ENCODE peak calls at places on chromosomes 3 and 15, in six cellular contexts. F, R, G, A, P and Q are unnamed samples.

GRCh38 chr3:12076021-12076420 is 71.8 kb downstream of the SYN2 start:
- DNase-seq in P (no peak), F (no peak), A (no peak), G (no peak), R (no peak), Q (no peak)

GRCh38 chr15:41513282-41514227 is at the start of gene LTK:
- DNase-seq in F (no peak), G (no peak), A (no peak), R (no peak), P (peak), Q (no peak)

GRCh38 chr3:131036200-131036816 is 9.6 kb downstream of the NEK11 start:
- DNase-seq in G (no peak), A (no peak), F (no peak), R (no peak), P (no peak), Q (no peak)

GRCh38 chr15:59443341-59444081 is 5.5 kb downstream of the FAM81A start:
- DNase-seq in R (no peak), F (no peak), P (no peak), G (no peak), A (no peak), Q (no peak)

GRCh38 chr3:13705702-13706280 is 156.9 kb downstream of the FBLN2 start:
- DNase-seq in A (no peak), R (no peak), G (no peak), F (no peak), P (no peak), Q (no peak)

GRCh38 chr3:182911782-182912111 is 68.6 kb downstream of the DCUN1D1 start:
- DNase-seq in F (no peak), P (no peak), G (no peak), R (no peak), A (no peak), Q (no peak)

GRCh38 chr3:184525337-184526157 is 36.0 kb upstream of the EPHB3 start:
- DNase-seq in R (no peak), F (no peak), A (peak), G (no peak), P (no peak), Q (no peak)

GRCh38 chr15:81016253-81017068 is 15.7 kb downstream of the TLNRD1 start:
- DNase-seq in P (no peak), G (no peak), F (no peak), A (peak), R (no peak), Q (peak)

GRCh38 chr3:106765342-106765741 is 611.9 kb upstream of the CCDC54 start:
- DNase-seq in G (peak), A (no peak), P (no peak), F (no peak), R (no peak), Q (no peak)

GRCh38 chr3:171776411-171776810 is 33.9 kb downstream of the PLD1 start:
- DNase-seq in R (no peak), G (peak), A (no peak), F (peak), P (no peak), Q (peak)

GRCh38 chr15:50945725-50946124 is 37.2 kb downstream of the AP4E1 start:
- DNase-seq in F (no peak), P (peak), R (no peak), A (peak), G (no peak), Q (no peak)

GRCh38 chr3:126102530-126102951 is 18.6 kb upstream of the SLC41A3 start:
- DNase-seq in P (no peak), A (peak), R (no peak), F (no peak), G (no peak), Q (no peak)

GRCh38 chr3:123764642-123765041 is 119.5 kb downstream of the MYLK start:
- DNase-seq in F (no peak), P (no peak), G (no peak), A (no peak), R (no peak), Q (no peak)

GRCh38 chr3:11739712-11740111 is 96.0 kb upstream of the VGLL4 start:
- DNase-seq in P (no peak), G (no peak), A (peak), F (no peak), R (no peak), Q (no peak)

GRCh38 chr15:42080585-42081462 is 13.5 kb downstream of the PLA2G4D start:
- DNase-seq in R (no peak), G (no peak), A (no peak), F (no peak), P (no peak), Q (no peak)

GRCh38 chr3:98680723-98681122 is 82.4 kb upstream of the ST3GAL6 start:
- DNase-seq in R (no peak), F (no peak), G (no peak), P (no peak), A (no peak), Q (no peak)

GRCh38 chr15:96657096-96657495 is 326.6 kb downstream of the NR2F2 start:
- DNase-seq in F (no peak), R (no peak), G (no peak), A (no peak), P (no peak), Q (no peak)

GRCh38 chr3:194101592-194102432 is 34.1 kb upstream of the HES1 start:
- DNase-seq in P (no peak), R (no peak), A (no peak), F (no peak), G (no peak), Q (no peak)

GRCh38 chr3:11452988-11453847 is 181.0 kb downstream of the ATG7 start:
- DNase-seq in P (no peak), G (peak), F (no peak), A (no peak), R (no peak), Q (peak)

GRCh38 chr3:134917631-134918030 is 122.6 kb downstream of the EPHB1 start:
- DNase-seq in F (no peak), R (no peak), A (no peak), G (no peak), P (no peak), Q (no peak)

GRCh38 chr3:24963762-24964625 is 464.1 kb upstream of the RARB start:
- DNase-seq in R (no peak), A (peak), F (no peak), P (no peak), G (no peak), Q (peak)

GRCh38 chr3:138943724-138944131 is 3.2 kb downstream of the FOXL2 start:
- DNase-seq in R (no peak), F (no peak), G (no peak), A (no peak), P (no peak), Q (no peak)

GRCh38 chr3:155747286-155747685 is 2.4 kb upstream of the PLCH1 start:
- DNase-seq in R (no peak), F (no peak), A (no peak), P (no peak), G (no peak), Q (no peak)

GRCh38 chr3:188157971-188158370 is 4.0 kb downstream of the LPP start:
- DNase-seq in A (no peak), G (no peak), P (no peak), R (no peak), F (no peak), Q (no peak)

GRCh38 chr3:126052196-126053058 is 31.5 kb downstream of the SLC41A3 start:
- DNase-seq in A (no peak), G (no peak), P (no peak), F (no peak), R (no peak), Q (no peak)

GRCh38 chr3:50242778-50243551 is 7.0 kb downstream of the GNAI2 start:
- DNase-seq in A (no peak), F (no peak), R (no peak), G (no peak), P (no peak), Q (peak)

GRCh38 chr3:81778678-81779182 is 17.3 kb upstream of the GBE1 start:
- DNase-seq in G (no peak), R (no peak), P (no peak), F (no peak), A (no peak), Q (no peak)

GRCh38 chr3:141326123-141326522 is 42.2 kb upstream of the ZBTB38 start:
- DNase-seq in R (no peak), F (no peak), P (no peak), A (no peak), G (no peak), Q (no peak)

GRCh38 chr3:135097276-135097946 is 302.4 kb downstream of the EPHB1 start:
- DNase-seq in F (no peak), R (no peak), A (no peak), P (peak), G (no peak), Q (no peak)

GRCh38 chr3:158794936-158795518 is 6.8 kb upstream of the MFSD1 start:
- DNase-seq in R (no peak), P (no peak), F (peak), G (no peak), A (peak), Q (no peak)